ENCODE peak calls at places on chromosomes 13 and 19, in nine cellular contexts. E is suprapubic skin, P is gastrocnemius medialis, Z is esophagus muscularis mucosa, L is transverse colon, V is heart left ventricle, U is A549, R is breast epithelium, N is spleen. Y is an unnamed sample.

GRCh38 chr13:59480398-59480797 is 683.3 kb downstream of the DIAPH3 start:
- DNase-seq in U (no peak), V (no peak), E (no peak), L (no peak), N (no peak), P (no peak), R (no peak), Z (no peak), Y (no peak)

GRCh38 chr13:24616514-24616913 is 63.7 kb upstream of the ATP12A start:
- DNase-seq in U (no peak), N (no peak), V (no peak), E (no peak), Z (no peak), L (no peak), R (no peak), P (no peak), Y (no peak)

GRCh38 chr19:17467471-17468301 is 2.6 kb upstream of the SLC27A1 start:
- DNase-seq in R (no peak), N (no peak), P (peak), L (no peak), Z (no peak), V (no peak), E (no peak), U (no peak), Y (no peak)

GRCh38 chr13:66972659-66973058 is 257.5 kb downstream of the PCDH9 start:
- DNase-seq in R (no peak), E (no peak), N (no peak), U (no peak), Z (no peak), P (no peak), V (no peak), L (no peak), Y (no peak)

GRCh38 chr19:3852177-3852511 is 16.7 kb downstream of the ZFR2 start:
- DNase-seq in R (no peak), E (no peak), U (no peak), V (no peak), L (no peak), Z (no peak), P (no peak), N (no peak), Y (no peak)

GRCh38 chr19:15666186-15666585 is 6.7 kb upstream of the CYP4F12 start:
- DNase-seq in R (no peak), N (no peak), P (no peak), L (no peak), U (no peak), E (no peak), Z (no peak), V (no peak), Y (no peak)

GRCh38 chr13:44155422-44156293 is 218.0 kb upstream of the SERP2 start:
- DNase-seq in N (no peak), V (peak), L (peak), E (no peak), Z (peak), R (peak), P (peak), U (no peak), Y (peak)

GRCh38 chr13:80454245-80454644 is 113.3 kb upstream of the SPRY2 start:
- DNase-seq in U (no peak), E (no peak), Z (no peak), V (no peak), L (no peak), R (no peak), P (no peak), N (no peak), Y (no peak)

GRCh38 chr19:44071824-44072542 is at the start of gene ZNF284:
- DNase-seq in P (peak), Z (peak), U (peak), L (peak), R (peak), N (peak), E (peak), V (peak), Y (peak)

GRCh38 chr13:98293103-98293502 is 116.0 kb upstream of the RNF113B start:
- DNase-seq in U (peak), Z (no peak), E (no peak), V (no peak), P (no peak), N (no peak), L (no peak), R (peak), Y (no peak)

GRCh38 chr13:114146629-114147028 is 14.2 kb upstream of the RASA3 start:
- DNase-seq in E (no peak), L (no peak), R (no peak), N (no peak), U (no peak), Z (no peak), V (peak), P (no peak), Y (no peak)
- TF ChIP-seq CTCF in E (no peak), L (no peak), R (no peak), N (peak), U (no peak), Z (no peak), V (no peak), P (no peak), Y (no peak)

GRCh38 chr19:19618384-19619051 is at the start of gene PBX4:
- DNase-seq in V (peak), N (peak), U (peak), L (peak), R (peak), E (peak), Z (peak), P (peak), Y (peak)
- TF ChIP-seq POLR2A in V (no peak), N (no peak), U (no peak), L (peak), R (no peak), E (no peak), Z (no peak), P (no peak), Y (peak)

GRCh38 chr13:76016799-76017198 is 380.7 kb downstream of the LMO7 start:
- DNase-seq in U (peak), L (peak), P (no peak), E (no peak), R (no peak), N (no peak), Z (no peak), V (no peak), Y (no peak)

GRCh38 chr13:76020421-76020955 is 384.4 kb downstream of the LMO7 start:
- DNase-seq in U (no peak), V (no peak), L (no peak), N (no peak), P (no peak), Z (no peak), E (no peak), R (no peak), Y (no peak)

GRCh38 chr13:76023644-76024043 is 387.5 kb downstream of the LMO7 start:
- DNase-seq in R (no peak), Z (no peak), E (no peak), N (no peak), P (no peak), L (no peak), V (no peak), U (no peak), Y (no peak)

GRCh38 chr13:76017861-76018556 is 381.9 kb downstream of the LMO7 start:
- DNase-seq in V (no peak), R (no peak), E (no peak), P (no peak), U (no peak), N (no peak), L (no peak), Z (no peak), Y (no peak)

GRCh38 chr13:76019421-76020044 is 383.4 kb downstream of the LMO7 start:
- DNase-seq in L (no peak), V (no peak), Z (no peak), N (no peak), P (no peak), E (no peak), R (no peak), U (peak), Y (no peak)
- TF ChIP-seq CTCF in L (no peak), V (no peak), Z (no peak), N (no peak), P (no peak), E (no peak), R (no peak), U (peak), Y (no peak)

GRCh38 chr19:54473071-54473941 is at the start of gene CDC42EP5:
- DNase-seq in P (peak), U (no peak), E (peak), N (peak), R (peak), Z (peak), L (peak), V (peak), Y (peak)
- TF ChIP-seq POLR2A in P (peak), U (no peak), E (no peak), N (no peak), R (peak), Z (no peak), L (peak), V (peak), Y (peak)

DNA sequence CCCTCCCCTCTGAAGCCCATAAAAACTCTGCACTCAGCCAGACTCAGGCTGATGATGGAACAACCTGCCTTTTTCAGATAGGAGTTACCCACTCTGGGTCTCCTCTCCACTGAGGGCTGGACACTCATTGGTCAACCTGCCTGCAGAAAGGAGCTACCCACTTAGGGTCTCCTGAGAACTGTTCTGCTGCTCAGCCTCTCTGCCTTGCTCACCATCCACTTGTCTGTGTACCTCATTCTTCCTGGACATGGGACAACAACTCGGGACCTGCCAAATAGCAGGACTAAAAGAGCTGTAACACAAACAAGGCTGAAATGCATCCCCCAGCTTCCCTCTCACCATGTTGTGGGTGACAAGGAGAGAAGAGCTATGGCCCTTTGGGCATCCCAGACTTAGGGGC is 18.4 kb upstream of the RCBTB2 start:
- DNase-seq in E (no peak), R (no peak), Z (no peak), U (no peak), P (no peak), N (no peak), V (no peak), L (no peak), Y (no peak)
- TF ChIP-seq CTCF in E (no peak), R (no peak), Z (no peak), U (no peak), P (no peak), N (no peak), V (no peak), L (no peak), Y (no peak)

GRCh38 chr19:2417881-2418406 is 9.4 kb downstream of the TIMM13 start:
- DNase-seq in U (no peak), V (no peak), E (no peak), R (no peak), Z (no peak), P (no peak), N (no peak), L (no peak), Y (no peak)

GRCh38 chr19:2416321-2417097 is 10.9 kb downstream of the TIMM13 start:
- DNase-seq in L (no peak), U (no peak), N (no peak), P (no peak), E (no peak), V (no peak), R (no peak), Z (no peak), Y (no peak)

GRCh38 chr19:2413629-2414028 is 13.8 kb downstream of the TIMM13 start:
- DNase-seq in U (no peak), N (no peak), Z (no peak), R (no peak), E (no peak), V (no peak), L (no peak), P (no peak), Y (no peak)

GRCh38 chr19:2415281-2415972 is 12.0 kb downstream of the TIMM13 start:
- DNase-seq in Z (no peak), E (no peak), P (no peak), N (no peak), R (no peak), U (no peak), L (no peak), V (no peak), Y (no peak)

DNA sequence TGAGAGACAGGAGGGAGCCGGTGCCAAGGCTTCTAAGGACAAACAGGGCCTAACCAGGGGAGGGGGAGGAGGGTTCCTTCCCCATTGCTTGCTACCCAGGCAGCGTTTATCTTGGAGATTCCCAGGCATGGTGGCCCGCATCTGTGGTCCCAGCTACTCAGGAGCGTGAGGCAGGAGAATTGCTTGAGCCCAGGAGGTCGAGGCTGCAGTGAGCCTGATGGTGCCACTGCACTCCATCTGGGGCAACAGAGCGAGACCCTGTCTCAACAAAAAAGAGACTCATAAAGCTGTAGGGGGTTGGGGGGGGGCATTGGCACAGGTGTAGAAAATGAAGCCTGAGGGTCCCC is 11.4 kb downstream of the TIMM13 start:
- DNase-seq in L (no peak), V (no peak), U (no peak), N (no peak), Z (no peak), P (no peak), E (no peak), R (no peak), Y (no peak)
- TF ChIP-seq POLR2A in L (no peak), V (no peak), U (no peak), N (no peak), Z (no peak), P (no peak), E (no peak), R (no peak), Y (no peak)

GRCh38 chr13:63691474-63691873 is 2275.8 kb upstream of the PCDH20 start:
- DNase-seq in Z (no peak), U (no peak), N (no peak), V (no peak), P (no peak), L (no peak), E (no peak), R (no peak), Y (no peak)

GRCh38 chr13:63693696-63694095 is 2278.0 kb upstream of the PCDH20 start:
- DNase-seq in R (no peak), L (no peak), U (no peak), Z (no peak), P (no peak), E (no peak), V (no peak), N (peak), Y (no peak)

GRCh38 chr13:63699948-63700347 is 2284.3 kb upstream of the PCDH20 start:
- DNase-seq in V (no peak), P (no peak), Z (no peak), U (no peak), N (no peak), R (no peak), L (no peak), E (no peak), Y (no peak)

GRCh38 chr13:63700366-63700765 is 2284.7 kb upstream of the PCDH20 start:
- DNase-seq in V (no peak), L (no peak), Z (no peak), N (no peak), U (no peak), P (no peak), E (no peak), R (no peak), Y (no peak)

GRCh38 chr13:63696055-63696454 is 2280.4 kb upstream of the PCDH20 start:
- DNase-seq in N (no peak), L (no peak), P (no peak), Z (no peak), V (no peak), U (no peak), E (no peak), R (no peak), Y (no peak)
- TF ChIP-seq CTCF in N (no peak), L (no peak), P (no peak), Z (no peak), V (no peak), U (no peak), E (no peak), R (no peak), Y (no peak)